ENCODE peak calls at places on chromosomes 1 and 21, in four cellular contexts. One of them, this sample, is unnamed. For H3K27me3, the result is how much of the 10 kb centered on the place peaks cover.

GRCh38 chr1:103582493-103582892 is 11.1 kb downstream of the AMY2B start:
- DNase-seq in MM.1S: no peak
- DNase-seq in AG04450: no peak
- DNase-seq in fibroblast of lung: no peak
- DNase-seq in this sample: no peak

GRCh38 chr1:86155061-86155806 is 1.3 kb downstream of the COL24A1 start:
- DNase-seq in MM.1S: no peak
- DNase-seq in AG04450: no peak
- DNase-seq in fibroblast of lung: peak
- DNase-seq in this sample: no peak

GRCh38 chr1:42223036-42223435 is 58.5 kb upstream of the GUCA2A start:
- DNase-seq in MM.1S: no peak
- DNase-seq in AG04450: no peak
- DNase-seq in fibroblast of lung: no peak
- DNase-seq in this sample: no peak

GRCh38 chr1:229640455-229640854 is 14.4 kb downstream of the URB2 start:
- DNase-seq in MM.1S: no peak
- DNase-seq in AG04450: no peak
- DNase-seq in fibroblast of lung: no peak
- DNase-seq in this sample: no peak

GRCh38 chr1:40740039-40740991 is 43.3 kb upstream of the KCNQ4 start:
- DNase-seq in MM.1S: no peak
- DNase-seq in AG04450: no peak
- DNase-seq in fibroblast of lung: no peak
- DNase-seq in this sample: no peak

GRCh38 chr1:25810341-25811299 is 9.1 kb upstream of the MTFR1L start:
- DNase-seq in MM.1S: peak
- DNase-seq in AG04450: no peak
- DNase-seq in fibroblast of lung: no peak
- DNase-seq in this sample: no peak

GRCh38 chr1:226083303-226084101 is 21.0 kb downstream of the H3-3A start:
- DNase-seq in MM.1S: peak
- DNase-seq in AG04450: no peak
- DNase-seq in fibroblast of lung: peak
- DNase-seq in this sample: no peak

GRCh38 chr21:36909901-36910561 is 56.4 kb downstream of the HLCS start:
- DNase-seq in MM.1S: no peak
- DNase-seq in AG04450: peak
- DNase-seq in fibroblast of lung: peak
- DNase-seq in this sample: peak

GRCh38 chr1:215156232-215156631 is 73.7 kb downstream of the KCNK2 start:
- DNase-seq in MM.1S: no peak
- DNase-seq in AG04450: no peak
- DNase-seq in fibroblast of lung: peak
- DNase-seq in this sample: no peak

GRCh38 chr1:216908116-216908515 is 184.9 kb upstream of the ESRRG start:
- DNase-seq in MM.1S: no peak
- DNase-seq in AG04450: no peak
- DNase-seq in fibroblast of lung: no peak
- DNase-seq in this sample: no peak

GRCh38 chr21:39451332-39452206 is at the start of gene SH3BGR:
- DNase-seq in MM.1S: no peak
- DNase-seq in AG04450: no peak
- DNase-seq in fibroblast of lung: peak
- DNase-seq in this sample: no peak

GRCh38 chr1:64050601-64051000 is 152.8 kb upstream of the UBE2U start:
- DNase-seq in MM.1S: no peak
- DNase-seq in AG04450: no peak
- DNase-seq in fibroblast of lung: peak
- DNase-seq in this sample: no peak

GRCh38 chr1:9262096-9262495 is 27.5 kb downstream of the H6PD start:
- DNase-seq in MM.1S: no peak
- DNase-seq in AG04450: no peak
- DNase-seq in fibroblast of lung: no peak
- DNase-seq in this sample: no peak

GRCh38 chr1:183911285-183911684 is 106.4 kb downstream of the RGL1 start:
- DNase-seq in MM.1S: peak
- DNase-seq in AG04450: no peak
- DNase-seq in fibroblast of lung: no peak
- DNase-seq in this sample: no peak

GRCh38 chr1:219575563-219575962 is 37.3 kb downstream of the ZC3H11B start:
- DNase-seq in MM.1S: no peak
- DNase-seq in AG04450: no peak
- DNase-seq in fibroblast of lung: no peak
- DNase-seq in this sample: no peak

GRCh38 chr1:94305704-94306103 is 68.3 kb upstream of the ARHGAP29 start:
- DNase-seq in MM.1S: no peak
- DNase-seq in AG04450: no peak
- DNase-seq in fibroblast of lung: peak
- DNase-seq in this sample: no peak

GRCh38 chr1:53145942-53146708 is 3.7 kb upstream of the SLC1A7 start:
- DNase-seq in MM.1S: no peak
- DNase-seq in AG04450: peak
- DNase-seq in fibroblast of lung: peak
- DNase-seq in this sample: peak

GRCh38 chr1:32351859-32352745 is 10.2 kb downstream of the FAM229A start:
- DNase-seq in MM.1S: no peak
- DNase-seq in AG04450: no peak
- DNase-seq in fibroblast of lung: peak
- DNase-seq in this sample: no peak

GRCh38 chr1:152964536-152964935 is 5.9 kb upstream of the SPRR4 start:
- DNase-seq in MM.1S: no peak
- DNase-seq in AG04450: no peak
- DNase-seq in fibroblast of lung: no peak
- DNase-seq in this sample: no peak

GRCh38 chr21:36195613-36196012 is 39.0 kb downstream of the DOP1B start:
- DNase-seq in MM.1S: no peak
- DNase-seq in AG04450: no peak
- DNase-seq in fibroblast of lung: peak
- DNase-seq in this sample: no peak

GRCh38 chr1:23791434-23792047 is 596 bp downstream of the LYPLA2 start:
- DNase-seq in MM.1S: no peak
- DNase-seq in AG04450: no peak
- DNase-seq in fibroblast of lung: peak
- DNase-seq in this sample: no peak

GRCh38 chr1:167650266-167651160 is 20.5 kb downstream of the RCSD1 start:
- DNase-seq in MM.1S: peak
- DNase-seq in AG04450: no peak
- DNase-seq in fibroblast of lung: no peak
- DNase-seq in this sample: no peak

GRCh38 chr1:9703165-9703509 is 51.6 kb downstream of the PIK3CD start:
- DNase-seq in MM.1S: no peak
- DNase-seq in AG04450: no peak
- DNase-seq in fibroblast of lung: no peak
- DNase-seq in this sample: no peak

GRCh38 chr1:245142171-245142798 is 12.5 kb upstream of the KIF26B start:
- DNase-seq in MM.1S: no peak
- DNase-seq in AG04450: no peak
- DNase-seq in fibroblast of lung: no peak
- DNase-seq in this sample: no peak

GRCh38 chr1:3012511-3013291 is 8.6 kb upstream of the ACTRT2 start:
- DNase-seq in MM.1S: no peak
- DNase-seq in AG04450: no peak
- DNase-seq in fibroblast of lung: peak
- DNase-seq in this sample: no peak

GRCh38 chr1:5880630-5881405 is 111.4 kb downstream of the NPHP4 start:
- DNase-seq in MM.1S: no peak
- DNase-seq in AG04450: no peak
- DNase-seq in fibroblast of lung: no peak
- DNase-seq in this sample: no peak

GRCh38 chr1:5877683-5878530 is 114.3 kb downstream of the NPHP4 start:
- DNase-seq in MM.1S: no peak
- DNase-seq in AG04450: no peak
- DNase-seq in fibroblast of lung: no peak
- DNase-seq in this sample: no peak

GRCh38 chr1:5879421-5879820 is 112.8 kb downstream of the NPHP4 start:
- DNase-seq in MM.1S: no peak
- DNase-seq in AG04450: no peak
- DNase-seq in fibroblast of lung: no peak
- DNase-seq in this sample: no peak

GRCh38 chr1:5877001-5877400 is 115.2 kb downstream of the NPHP4 start:
- DNase-seq in MM.1S: no peak
- DNase-seq in AG04450: no peak
- DNase-seq in fibroblast of lung: no peak
- DNase-seq in this sample: no peak

GRCh38 chr1:5878938-5879337 is 113.3 kb downstream of the NPHP4 start:
- DNase-seq in MM.1S: no peak
- DNase-seq in AG04450: no peak
- DNase-seq in fibroblast of lung: no peak
- DNase-seq in this sample: no peak
- TF ChIP-seq CTCF in MM.1S: no peak
- TF ChIP-seq CTCF in AG04450: no peak
- TF ChIP-seq CTCF in fibroblast of lung: no peak
- TF ChIP-seq CTCF in this sample: no peak

DNA sequence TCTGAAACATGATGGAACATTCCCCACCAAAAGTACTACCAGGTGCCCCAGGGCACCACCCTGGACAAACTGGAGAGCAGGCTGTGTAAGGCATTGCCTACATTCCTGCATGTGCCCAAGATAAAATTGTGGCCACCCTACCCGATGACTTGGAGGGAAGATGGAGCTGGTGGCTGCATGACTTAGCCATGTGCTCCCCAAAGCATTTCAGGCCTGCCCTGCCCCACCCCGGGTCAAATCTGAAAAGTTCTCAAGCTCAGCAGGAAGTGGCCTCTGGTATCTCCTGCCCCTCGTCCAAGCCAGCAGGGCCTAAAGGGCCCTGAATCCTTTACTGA is 8.5 kb downstream of the CD2 start:
- DNase-seq in MM.1S: no peak
- DNase-seq in AG04450: no peak
- DNase-seq in fibroblast of lung: no peak
- DNase-seq in this sample: no peak
- H3K4me3 ChIP-seq in MM.1S: no peak
- H3K4me3 ChIP-seq in AG04450: no peak
- H3K4me3 ChIP-seq in fibroblast of lung: no peak
- H3K4me3 ChIP-seq in this sample: no peak

DNA sequence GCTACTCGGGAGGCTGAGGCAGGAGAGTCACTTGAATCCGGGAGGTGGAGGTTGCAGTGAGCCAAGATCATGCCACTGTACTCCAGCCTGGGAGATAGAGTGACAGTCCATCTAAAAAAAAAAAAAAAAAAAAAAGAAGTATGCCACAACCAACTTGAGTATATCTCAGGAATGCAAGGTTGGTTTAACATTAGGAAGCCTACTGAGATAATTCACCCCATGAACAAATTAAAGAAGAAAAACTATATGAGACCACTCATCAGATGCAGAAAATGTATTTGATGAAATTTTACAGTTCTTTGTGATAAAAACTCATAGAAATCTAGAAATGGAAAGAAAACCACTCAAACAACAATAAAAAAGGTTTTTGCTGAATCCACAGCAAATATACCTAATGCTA is 373.8 kb downstream of the LMO4 start:
- DNase-seq in MM.1S: no peak
- DNase-seq in AG04450: no peak
- DNase-seq in fibroblast of lung: no peak
- DNase-seq in this sample: no peak
- H3K27me3 ChIP-seq in MM.1S: under half
- H3K27me3 ChIP-seq in AG04450: under half
- H3K27me3 ChIP-seq in fibroblast of lung: under half
- H3K27me3 ChIP-seq in this sample: under half

GRCh38 chr1:108692724-108693655 is 880 bp downstream of the PRPF38B start:
- DNase-seq in MM.1S: peak
- DNase-seq in AG04450: peak
- DNase-seq in fibroblast of lung: peak
- DNase-seq in this sample: no peak
- TF ChIP-seq CTCF in MM.1S: peak
- TF ChIP-seq CTCF in AG04450: peak
- TF ChIP-seq CTCF in fibroblast of lung: peak
- TF ChIP-seq CTCF in this sample: peak

GRCh38 chr21:24011087-24011486 is 1596.2 kb downstream of the MRPL39 start:
- DNase-seq in MM.1S: no peak
- DNase-seq in AG04450: no peak
- DNase-seq in fibroblast of lung: no peak
- DNase-seq in this sample: no peak
- H3K4me3 ChIP-seq in MM.1S: no peak
- H3K4me3 ChIP-seq in AG04450: no peak
- H3K4me3 ChIP-seq in fibroblast of lung: no peak
- H3K4me3 ChIP-seq in this sample: no peak